ENCODE peak calls at places on chromosomes 11 and 22, in six cellular contexts. T, M, P, I, W and G are unnamed samples.

GRCh38 chr11:131025020-131025419 is 108.7 kb upstream of the SNX19 start:
- DNase-seq in T (peak), M (no peak), P (no peak), I (no peak), W (peak), G (no peak)

GRCh38 chr11:86594746-86595145 is 77.7 kb downstream of the ME3 start:
- DNase-seq in T (peak), M (no peak), P (no peak), I (no peak), W (no peak), G (no peak)

GRCh38 chr11:73197348-73197747 is 20.7 kb upstream of the P2RY2 start:
- DNase-seq in T (no peak), M (no peak), P (no peak), I (no peak), W (no peak), G (no peak)

GRCh38 chr11:118908931-118909618 is 16.7 kb downstream of the BCL9L start:
- DNase-seq in T (peak), M (no peak), P (no peak), I (no peak), W (peak), G (no peak)

GRCh38 chr11:26901162-26901561 is 92.8 kb upstream of the FIBIN start:
- DNase-seq in T (no peak), M (no peak), P (no peak), I (peak), W (no peak), G (no peak)

GRCh38 chr22:34038801-34039200 is 118.5 kb upstream of the LARGE1 start:
- DNase-seq in T (no peak), M (no peak), P (no peak), I (no peak), W (no peak), G (no peak)

GRCh38 chr11:12439615-12440014 is 62.2 kb downstream of the PARVA start:
- DNase-seq in T (peak), M (no peak), P (no peak), I (no peak), W (no peak), G (no peak)

GRCh38 chr22:47420211-47420610 is 657.8 kb downstream of the TBC1D22A start:
- DNase-seq in T (no peak), M (no peak), P (no peak), I (no peak), W (no peak), G (peak)

GRCh38 chr11:117197516-117198456 is 1.4 kb upstream of the TAGLN start:
- DNase-seq in T (peak), M (no peak), P (no peak), I (no peak), W (no peak), G (peak)

GRCh38 chr11:135075740-135076139 is 663.7 kb upstream of the B3GAT1 start:
- DNase-seq in T (peak), M (peak), P (peak), I (peak), W (no peak), G (peak)

GRCh38 chr11:118609380-118610219 is 2.2 kb downstream of the PHLDB1 start:
- DNase-seq in T (no peak), M (no peak), P (no peak), I (no peak), W (no peak), G (no peak)

GRCh38 chr11:73244589-73245240 is 26.6 kb downstream of the P2RY2 start:
- DNase-seq in T (peak), M (no peak), P (no peak), I (no peak), W (no peak), G (no peak)

GRCh38 chr11:64867748-64868462 is 10.5 kb downstream of the EHD1 start:
- DNase-seq in T (no peak), M (no peak), P (no peak), I (no peak), W (no peak), G (no peak)
- H3K27ac ChIP-seq in T (no peak), M (no peak), P (peak), I (peak), W (peak), G (peak)

DNA sequence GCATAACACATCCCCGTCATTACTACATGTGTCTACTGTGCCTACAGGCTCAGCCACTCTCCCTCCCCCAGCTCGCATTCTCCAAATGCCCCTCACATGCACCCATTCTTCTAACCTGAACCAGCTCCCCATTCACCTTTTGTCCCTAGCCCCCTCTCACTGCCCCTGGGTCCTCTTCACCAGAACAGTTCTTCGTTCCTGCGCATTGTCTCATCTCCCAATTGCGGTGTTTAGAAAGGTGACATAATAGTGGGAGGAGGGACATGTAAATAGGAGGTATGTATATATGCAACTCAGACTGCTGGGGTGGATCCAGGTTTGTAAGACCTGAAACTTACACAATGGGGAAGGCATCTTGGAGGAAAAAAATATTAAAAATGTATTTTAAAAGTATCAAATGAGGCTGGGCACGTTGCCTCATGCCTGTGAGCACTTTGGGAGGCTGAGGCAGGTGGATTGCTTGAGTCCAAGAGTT is 4.7 kb upstream of the VSIG2 start:
- DNase-seq in T (no peak), M (no peak), P (no peak), I (no peak), W (no peak), G (no peak)
- H3K27ac ChIP-seq in T (no peak), M (no peak), P (no peak), I (no peak), W (no peak), G (no peak)

GRCh38 chr22:50189849-50190181 is 4.1 kb downstream of the TRABD start:
- DNase-seq in T (no peak), M (no peak), P (no peak), I (no peak), W (no peak), G (no peak)

GRCh38 chr22:50188356-50188755 is 2.6 kb downstream of the TRABD start:
- DNase-seq in T (no peak), M (no peak), P (no peak), I (no peak), W (no peak), G (no peak)

GRCh38 chr22:50191041-50191740 is 5.5 kb downstream of the TRABD start:
- DNase-seq in T (no peak), M (peak), P (peak), I (no peak), W (no peak), G (peak)

GRCh38 chr22:50190182-50190951 is 4.7 kb downstream of the TRABD start:
- DNase-seq in T (peak), M (peak), P (peak), I (no peak), W (no peak), G (peak)

GRCh38 chr22:50189184-50189848 is 3.6 kb downstream of the TRABD start:
- DNase-seq in T (no peak), M (no peak), P (no peak), I (no peak), W (no peak), G (no peak)
- H3K27ac ChIP-seq in T (no peak), M (peak), P (peak), I (peak), W (peak), G (peak)

DNA sequence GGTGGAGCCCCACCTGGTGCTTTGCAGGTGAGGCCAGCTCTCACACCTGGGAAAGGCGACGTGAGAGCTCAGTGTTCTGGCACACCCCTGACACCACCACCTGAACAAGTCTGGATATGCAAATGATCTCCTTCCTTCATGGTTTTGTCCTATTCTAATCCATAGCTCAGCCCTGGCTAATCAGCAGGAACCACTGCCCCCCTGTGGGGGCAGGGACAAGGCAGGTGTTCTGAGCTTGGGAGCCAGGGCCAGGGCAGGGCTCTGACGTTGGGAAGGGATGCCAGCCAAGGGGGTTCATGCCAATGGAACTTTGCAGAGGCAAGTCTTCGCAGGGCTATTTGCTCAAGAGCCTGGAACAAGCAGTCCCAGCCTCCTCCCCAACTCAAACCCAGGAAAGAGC is 144.2 kb downstream of the TRIM29 start:
- DNase-seq in T (no peak), M (no peak), P (no peak), I (no peak), W (no peak), G (no peak)
- H3K27ac ChIP-seq in T (no peak), M (no peak), P (no peak), I (no peak), W (no peak), G (no peak)

DNA sequence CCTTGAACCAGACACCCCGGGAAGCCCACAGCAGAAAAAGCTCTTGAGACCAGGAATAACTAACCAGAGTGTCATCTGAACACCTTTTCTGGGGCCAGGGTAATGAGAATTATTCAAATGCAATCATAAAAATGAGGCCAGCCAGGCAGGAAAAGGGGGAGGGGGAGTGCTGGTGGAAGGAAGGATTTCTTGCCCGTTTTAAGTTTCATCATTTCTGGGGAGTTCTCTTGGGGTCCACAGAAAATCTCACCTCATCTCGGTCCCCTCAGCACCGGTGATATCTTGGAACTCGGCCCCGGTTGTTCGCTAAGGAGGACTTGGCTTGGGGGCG is 495 bp upstream of the PKNOX2 start:
- DNase-seq in T (no peak), M (no peak), P (no peak), I (no peak), W (no peak), G (no peak)
- H3K27ac ChIP-seq in T (no peak), M (no peak), P (no peak), I (peak), W (no peak), G (peak)

GRCh38 chr11:65182258-65183170 is 786 bp downstream of the CAPN1 start:
- DNase-seq in T (peak), M (peak), P (no peak), I (no peak), W (no peak), G (no peak)

GRCh38 chr11:65185166-65185565 is 3.4 kb downstream of the CAPN1 start:
- DNase-seq in T (no peak), M (no peak), P (no peak), I (no peak), W (no peak), G (no peak)

GRCh38 chr11:65181569-65182257 is at the start of gene CAPN1:
- DNase-seq in T (peak), M (peak), P (peak), I (peak), W (peak), G (peak)

GRCh38 chr11:65184146-65184545 is 2.4 kb downstream of the CAPN1 start:
- DNase-seq in T (peak), M (no peak), P (no peak), I (no peak), W (no peak), G (no peak)

DNA sequence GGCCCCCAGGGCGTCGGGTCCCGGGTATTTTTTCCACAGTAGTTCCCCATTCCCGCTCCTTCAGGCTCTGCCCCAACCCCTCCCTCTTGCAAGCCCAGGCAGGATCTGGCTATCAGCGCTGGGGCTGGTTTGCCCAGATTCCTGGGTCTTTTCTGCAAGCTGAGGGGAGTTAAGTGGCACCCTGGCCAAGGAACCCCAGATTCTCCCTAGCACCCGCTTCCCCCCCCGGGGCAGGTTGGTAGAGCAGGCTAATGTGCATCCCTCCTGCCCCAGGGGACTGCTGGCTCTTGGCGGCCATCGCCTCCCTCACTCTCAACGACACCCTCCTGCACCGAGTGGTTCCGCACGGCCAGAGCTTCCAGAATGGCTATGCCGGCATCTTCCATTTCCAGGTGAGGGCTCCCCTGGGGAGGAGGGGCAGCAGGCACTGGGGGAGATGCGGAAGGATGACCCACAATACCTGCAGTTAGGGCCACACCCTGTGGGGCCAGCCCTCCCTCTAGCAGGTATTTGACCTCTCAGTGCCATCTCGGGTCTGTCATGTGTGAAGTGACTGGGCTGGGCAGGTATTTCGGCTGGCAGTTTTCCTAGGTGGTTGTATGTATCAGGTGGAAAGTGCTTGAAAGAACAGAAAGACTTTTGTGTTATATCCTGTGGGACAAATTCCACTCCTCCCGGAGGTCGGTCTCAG is 1.6 kb downstream of the CAPN1 start:
- DNase-seq in T (peak), M (no peak), P (no peak), I (no peak), W (no peak), G (no peak)
- H3K27ac ChIP-seq in T (no peak), M (no peak), P (no peak), I (peak), W (no peak), G (peak)

DNA sequence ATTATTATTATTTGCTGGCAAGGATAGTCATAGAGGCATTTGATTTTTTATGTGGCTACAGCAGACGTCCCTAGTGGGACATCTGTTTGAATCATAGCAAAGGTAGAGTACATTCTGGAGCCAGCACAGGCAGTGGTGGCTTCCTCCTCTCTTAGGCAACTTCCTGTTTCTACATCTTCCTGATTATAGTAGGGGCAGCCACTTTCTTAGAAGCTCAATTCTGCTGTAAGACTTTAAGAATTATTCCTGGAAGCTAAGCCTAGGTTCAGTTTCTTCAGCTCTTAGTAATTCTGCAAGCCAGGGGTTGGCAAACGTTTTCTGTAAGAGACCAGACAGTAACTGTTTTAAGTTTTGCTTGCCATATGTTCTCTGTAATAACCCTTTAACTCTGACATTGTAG is 129.3 kb upstream of the TENM4 start:
- DNase-seq in T (no peak), M (peak), P (no peak), I (no peak), W (no peak), G (no peak)
- H3K27ac ChIP-seq in T (no peak), M (peak), P (no peak), I (no peak), W (no peak), G (no peak)